ENCODE peak calls at places on chromosomes 16 and 17, in nine cellular contexts. I, U, E, L, T, R, K, Q and V are unnamed samples.

GRCh38 chr17:3659541-3660111 is 8.8 kb downstream of the TAX1BP3 start:
- DNase-seq in I (peak), U (peak), E (peak), L (peak), T (peak), R (peak), K (peak), Q (no peak), V (peak)

GRCh38 chr17:3801043-3801746 is at the start of gene ITGAE:
- DNase-seq in I (no peak), U (no peak), E (no peak), L (no peak), T (no peak), R (no peak), K (no peak), Q (no peak), V (no peak)

GRCh38 chr17:12028611-12029010 is 7.9 kb downstream of the MAP2K4 start:
- DNase-seq in I (no peak), U (no peak), E (no peak), L (no peak), T (no peak), R (no peak), K (no peak), Q (no peak), V (no peak)

GRCh38 chr16:74862743-74863244 is 88.2 kb upstream of the FA2H start:
- DNase-seq in I (no peak), U (no peak), E (peak), L (no peak), T (peak), R (peak), K (peak), Q (no peak), V (no peak)

GRCh38 chr17:2383628-2384167 is 17.2 kb downstream of the MNT start:
- DNase-seq in I (peak), U (no peak), E (no peak), L (no peak), T (no peak), R (no peak), K (no peak), Q (no peak), V (no peak)

GRCh38 chr16:65667013-65667578 is 545.2 kb upstream of the CDH11 start:
- DNase-seq in I (no peak), U (no peak), E (peak), L (no peak), T (peak), R (no peak), K (peak), Q (no peak), V (no peak)

GRCh38 chr16:84237994-84238750 is 1.6 kb downstream of the KCNG4 start:
- DNase-seq in I (no peak), U (no peak), E (no peak), L (no peak), T (no peak), R (no peak), K (no peak), Q (no peak), V (no peak)

GRCh38 chr17:2023692-2024571 is 1.2 kb downstream of the RTN4RL1 start:
- DNase-seq in I (no peak), U (no peak), E (no peak), L (peak), T (no peak), R (peak), K (peak), Q (no peak), V (peak)

GRCh38 chr16:28876973-28877641 is 1.2 kb upstream of the ATP2A1 start:
- DNase-seq in I (peak), U (no peak), E (no peak), L (no peak), T (no peak), R (no peak), K (no peak), Q (no peak), V (no peak)

GRCh38 chr17:1271020-1271423 is 778 bp downstream of the BHLHA9 start:
- DNase-seq in I (no peak), U (no peak), E (no peak), L (no peak), T (no peak), R (no peak), K (no peak), Q (no peak), V (no peak)

GRCh38 chr17:46949291-46950174 is 26.6 kb downstream of the GOSR2 start:
- DNase-seq in I (no peak), U (no peak), E (no peak), L (no peak), T (peak), R (no peak), K (no peak), Q (no peak), V (no peak)

GRCh38 chr16:14186954-14187306 is 115.8 kb downstream of the MRTFB start:
- DNase-seq in I (no peak), U (no peak), E (no peak), L (no peak), T (no peak), R (no peak), K (peak), Q (no peak), V (no peak)

GRCh38 chr16:79272141-79272577 is 328.4 kb downstream of the MAF start:
- DNase-seq in I (no peak), U (no peak), E (no peak), L (peak), T (no peak), R (no peak), K (no peak), Q (no peak), V (no peak)

GRCh38 chr17:29583324-29584248 is 5.9 kb downstream of the GIT1 start:
- DNase-seq in I (no peak), U (no peak), E (no peak), L (no peak), T (peak), R (no peak), K (no peak), Q (peak), V (peak)

GRCh38 chr17:78137392-78138203 is 7.0 kb downstream of the TMC8 start:
- DNase-seq in I (no peak), U (no peak), E (no peak), L (peak), T (no peak), R (no peak), K (no peak), Q (no peak), V (no peak)

GRCh38 chr17:40341808-40342574 is 22.5 kb downstream of the GJD3 start:
- DNase-seq in I (peak), U (peak), E (peak), L (peak), T (no peak), R (peak), K (peak), Q (peak), V (peak)

GRCh38 chr16:57372372-57373116 is at the start of gene CX3CL1:
- DNase-seq in I (no peak), U (peak), E (peak), L (peak), T (peak), R (no peak), K (no peak), Q (peak), V (peak)

GRCh38 chr17:70810609-70811008 is 641.3 kb downstream of the KCNJ2 start:
- DNase-seq in I (no peak), U (no peak), E (no peak), L (no peak), T (no peak), R (no peak), K (peak), Q (no peak), V (no peak)

GRCh38 chr17:70804161-70804560 is 634.8 kb downstream of the KCNJ2 start:
- DNase-seq in I (no peak), U (no peak), E (no peak), L (no peak), T (peak), R (no peak), K (peak), Q (no peak), V (no peak)

DNA sequence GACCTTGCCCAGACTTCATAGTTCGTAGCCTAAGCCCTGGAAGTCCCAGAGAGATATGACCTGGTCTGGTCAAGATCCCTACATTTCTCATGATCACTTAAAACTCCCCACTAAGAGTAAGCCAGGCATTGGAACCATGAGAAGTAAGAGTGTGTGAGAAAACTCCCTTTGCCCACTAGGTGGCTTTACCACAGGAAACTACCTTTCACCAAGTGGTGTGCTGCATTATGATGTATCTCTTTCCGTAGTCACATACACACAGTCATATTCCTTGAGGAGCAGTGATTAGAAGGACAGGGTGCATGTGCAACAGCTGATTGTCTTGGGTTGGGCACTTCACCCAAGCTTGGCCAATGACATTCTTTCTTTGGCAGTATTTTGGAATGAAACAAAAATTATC is 639.3 kb downstream of the KCNJ2 start:
- DNase-seq in I (no peak), U (no peak), E (no peak), L (no peak), T (peak), R (peak), K (peak), Q (no peak), V (no peak)
- TF ChIP-seq CTCF in I (no peak), U (peak), E (peak), L (peak), T (peak), R (no peak), K (peak), Q (no peak), V (no peak)

DNA sequence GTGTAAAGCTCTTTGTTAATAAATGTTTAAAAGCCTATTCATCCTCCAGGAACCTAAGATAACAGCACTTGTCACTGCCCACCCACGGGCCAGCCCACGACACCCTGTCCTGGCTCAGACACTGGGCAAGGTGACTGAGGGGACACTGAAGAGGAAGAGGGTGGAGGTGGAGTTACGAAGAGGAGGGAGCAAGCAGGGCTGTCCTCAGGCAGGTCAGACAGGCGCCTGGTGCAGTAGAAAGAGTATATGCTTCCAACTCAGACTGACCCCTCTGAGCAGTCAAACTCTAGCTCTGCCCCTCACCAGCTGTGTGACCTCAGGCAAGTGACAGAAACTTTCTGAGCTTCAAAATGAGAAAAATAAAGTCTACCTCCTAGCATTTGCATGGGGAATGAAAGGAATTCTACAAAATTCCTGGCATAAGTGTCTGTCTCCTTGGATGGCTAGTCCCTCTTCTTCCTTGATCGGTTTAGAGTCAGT is 22.8 kb downstream of the TEX2 start:
- DNase-seq in I (peak), U (no peak), E (no peak), L (no peak), T (no peak), R (no peak), K (no peak), Q (no peak), V (no peak)
- H3K4me3 ChIP-seq in I (no peak), U (no peak), E (no peak), L (no peak), T (no peak), R (no peak), K (no peak), Q (no peak), V (no peak)

GRCh38 chr17:7572588-7573323 is 6.7 kb upstream of the CD68 start:
- DNase-seq in I (peak), U (peak), E (peak), L (peak), T (peak), R (peak), K (peak), Q (no peak), V (peak)
- TF ChIP-seq CTCF in I (no peak), U (no peak), E (no peak), L (no peak), T (no peak), R (no peak), K (no peak), Q (peak), V (no peak)

GRCh38 chr16:17434006-17434405 is 36.8 kb downstream of the XYLT1 start:
- DNase-seq in I (no peak), U (no peak), E (no peak), L (no peak), T (no peak), R (no peak), K (no peak), Q (no peak), V (no peak)
- H3K4me3 ChIP-seq in I (no peak), U (no peak), E (no peak), L (no peak), T (no peak), R (no peak), K (no peak), Q (no peak), V (no peak)

GRCh38 chr17:76103274-76104139 is at the start of gene EXOC7:
- DNase-seq in I (peak), U (peak), E (peak), L (peak), T (peak), R (peak), K (peak), Q (peak), V (peak)
- TF ChIP-seq CTCF in I (no peak), U (no peak), E (peak), L (no peak), T (no peak), R (no peak), K (no peak), Q (no peak), V (no peak)

GRCh38 chr17:79808763-79809529 is 12.1 kb upstream of the CBX8 start:
- DNase-seq in I (no peak), U (peak), E (no peak), L (peak), T (peak), R (peak), K (peak), Q (no peak), V (no peak)

GRCh38 chr17:79811036-79811887 is 14.4 kb upstream of the CBX8 start:
- DNase-seq in I (no peak), U (no peak), E (no peak), L (no peak), T (no peak), R (peak), K (no peak), Q (no peak), V (no peak)

GRCh38 chr17:79810138-79811027 is 13.5 kb upstream of the CBX8 start:
- DNase-seq in I (no peak), U (peak), E (peak), L (peak), T (peak), R (peak), K (peak), Q (peak), V (peak)

GRCh38 chr17:79811888-79812205 is 15.0 kb upstream of the CBX8 start:
- DNase-seq in I (no peak), U (no peak), E (no peak), L (no peak), T (no peak), R (no peak), K (no peak), Q (no peak), V (no peak)

DNA sequence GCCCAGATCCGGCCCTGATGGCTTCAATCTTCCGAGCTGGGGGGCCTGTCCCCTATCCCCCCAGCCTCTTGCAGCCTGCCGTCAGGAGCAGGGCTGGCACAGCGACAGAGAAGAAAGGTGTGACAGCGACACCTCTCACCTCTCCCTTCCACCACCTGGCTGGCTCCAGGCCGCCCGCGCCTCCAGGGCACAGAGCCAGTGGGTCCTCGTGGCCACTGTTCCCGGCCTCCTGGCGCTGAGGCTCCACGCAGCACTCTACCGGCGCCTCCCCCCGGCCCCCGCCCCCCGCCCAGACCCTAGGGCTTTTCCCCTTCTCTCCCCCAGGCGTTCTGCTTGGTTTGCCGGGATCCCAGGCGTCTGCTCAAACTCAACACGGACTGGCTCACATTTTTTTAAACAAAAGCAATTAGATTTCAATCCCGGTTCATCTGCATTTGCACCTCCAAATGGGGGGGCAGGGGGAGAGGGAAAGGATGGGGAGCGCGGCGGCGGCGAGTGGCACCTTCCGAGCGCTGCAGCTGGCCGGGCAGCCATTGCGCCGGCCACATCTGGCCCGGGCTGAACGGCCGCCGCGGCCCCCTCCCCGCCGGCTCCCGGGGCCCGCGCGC is 12.8 kb upstream of the CBX8 start:
- DNase-seq in I (no peak), U (peak), E (no peak), L (peak), T (no peak), R (no peak), K (no peak), Q (no peak), V (no peak)
- H3K4me3 ChIP-seq in I (no peak), U (no peak), E (no peak), L (no peak), T (no peak), R (peak), K (no peak), Q (peak), V (peak)